ENCODE peak calls at places on chromosomes 3 and 15, in seven cellular contexts. C is fibroblast of villous mesenchyme, E is lower leg skin, P is esophagus muscularis mucosa, A is heart left ventricle, U is hepatocyte, Z is endothelial cell of umbilical vein. H is an unnamed sample.

GRCh38 chr15:96276438-96277210 is 53.9 kb upstream of the NR2F2 start:
- DNase-seq in C (peak), E (no peak), P (peak), A (no peak), U (no peak), Z (peak), H (peak)

GRCh38 chr15:75835990-75836952 is 7.0 kb upstream of the UBE2Q2 start:
- DNase-seq in C (no peak), E (no peak), P (no peak), A (no peak), U (no peak), Z (no peak), H (no peak)

GRCh38 chr3:70471464-70472342 is 159.3 kb upstream of the MDFIC2 start:
- DNase-seq in C (peak), E (no peak), P (no peak), A (no peak), U (no peak), Z (no peak), H (no peak)

GRCh38 chr15:55230051-55230670 is 33.4 kb upstream of the RSL24D1 start:
- DNase-seq in C (no peak), E (no peak), P (no peak), A (no peak), U (no peak), Z (peak), H (peak)

GRCh38 chr15:60740787-60741354 is 261.9 kb upstream of the ICE2 start:
- DNase-seq in C (peak), E (no peak), P (no peak), A (no peak), U (peak), Z (no peak), H (peak)

GRCh38 chr15:62362608-62363007 is 197.5 kb upstream of the C2CD4B start:
- DNase-seq in C (peak), E (no peak), P (no peak), A (no peak), U (no peak), Z (no peak), H (peak)

GRCh38 chr15:79853492-79854328 is 43.1 kb downstream of the MTHFS start:
- DNase-seq in C (peak), E (no peak), P (no peak), A (peak), U (peak), Z (peak), H (peak)

GRCh38 chr3:38730281-38730680 is 80.8 kb upstream of the SCN5A start:
- DNase-seq in C (peak), E (no peak), P (no peak), A (no peak), U (no peak), Z (peak), H (peak)

GRCh38 chr3:133366921-133367320 is 32.9 kb upstream of the BFSP2 start:
- DNase-seq in C (no peak), E (no peak), P (peak), A (no peak), U (no peak), Z (no peak), H (no peak)

GRCh38 chr3:79419222-79419621 is 348.6 kb downstream of the ROBO1 start:
- DNase-seq in C (peak), E (no peak), P (no peak), A (no peak), U (peak), Z (no peak), H (peak)

GRCh38 chr3:150227839-150228238 is 180.3 kb upstream of the TSC22D2 start:
- DNase-seq in C (peak), E (peak), P (no peak), A (peak), U (peak), Z (peak), H (peak)

DNA sequence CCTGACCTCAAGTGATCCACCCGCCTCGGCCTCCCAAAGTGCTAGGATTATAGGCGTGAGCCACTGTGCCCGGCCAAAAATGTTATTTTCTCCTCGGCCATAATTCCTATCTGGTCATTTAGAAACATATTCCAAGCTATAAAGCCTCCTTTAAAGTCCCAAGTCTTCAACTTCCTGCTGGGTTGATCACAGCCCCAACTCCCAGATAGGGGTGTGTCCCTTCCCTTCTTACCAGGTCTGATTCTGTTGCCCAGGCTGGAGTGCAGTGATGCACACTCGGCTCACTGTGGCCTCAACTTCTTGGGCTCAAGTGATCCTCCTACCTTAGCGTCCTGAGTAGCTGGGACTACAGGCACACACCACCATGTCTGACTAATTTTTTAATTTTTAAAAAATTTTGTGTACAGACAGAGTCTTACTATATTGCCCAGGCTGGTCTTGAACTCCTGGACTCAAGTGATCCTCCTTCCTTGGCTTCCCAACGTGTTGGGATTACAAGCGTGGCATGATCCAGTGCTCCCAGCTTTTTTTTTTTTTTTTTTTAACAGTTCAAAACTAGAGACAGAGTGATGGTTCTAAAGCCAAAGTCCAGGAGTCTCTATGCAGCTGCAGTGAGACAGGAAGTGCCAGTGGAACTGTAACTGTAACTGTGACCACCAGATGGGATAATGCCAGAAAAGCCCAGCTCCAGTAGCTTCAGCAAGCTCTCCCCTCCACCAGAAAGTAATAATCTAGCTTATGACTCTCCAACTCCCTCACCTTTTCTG is 8.2 kb upstream of the PRKAR2A start:
- DNase-seq in C (no peak), E (no peak), P (no peak), A (no peak), U (peak), Z (no peak), H (no peak)
- TF ChIP-seq CTCF in C (no peak), E (no peak), P (no peak), A (no peak), U (no peak), Z (no peak), H (no peak)

DNA sequence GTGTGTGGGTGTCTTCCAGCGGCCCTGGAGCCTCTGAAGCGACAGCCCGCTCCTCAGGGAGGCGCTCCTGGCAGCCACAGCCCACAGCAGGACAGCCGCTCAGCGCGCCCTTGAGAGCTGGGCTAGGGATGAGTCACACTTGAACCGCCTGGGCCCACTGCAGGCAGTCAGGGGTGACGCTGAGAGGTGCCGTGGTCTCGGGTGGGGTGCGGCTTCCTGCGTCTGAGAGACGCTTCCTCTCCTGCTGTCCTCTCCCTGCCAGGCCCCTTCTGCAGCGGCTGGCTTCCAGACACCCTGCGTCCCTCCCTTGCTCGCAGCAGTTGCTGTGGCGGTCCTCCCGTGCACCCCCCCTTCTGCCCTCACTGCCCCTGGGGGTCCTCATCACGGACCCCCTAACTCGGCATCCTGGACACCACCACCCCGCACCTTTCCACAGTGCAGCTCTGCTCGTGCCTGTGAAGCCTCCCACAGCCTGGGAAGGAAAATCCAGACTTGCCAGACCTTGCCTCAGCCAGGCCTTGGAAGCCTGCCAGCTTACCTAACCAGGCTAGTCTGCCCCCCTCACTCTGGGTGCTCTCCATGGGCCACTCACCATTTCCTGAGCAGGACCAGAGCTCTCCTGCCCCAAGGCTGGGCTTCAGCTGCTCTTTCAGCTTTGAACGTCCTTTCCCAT is 1.1 kb upstream of the SPTBN5 start:
- DNase-seq in C (peak), E (peak), P (no peak), A (peak), U (peak), Z (peak), H (peak)
- H3K4me3 ChIP-seq in C (peak), E (no peak), P (peak), A (peak), U (no peak), Z (no peak), H (peak)

GRCh38 chr3:179046497-179047353 is 24.9 kb downstream of the ZMAT3 start:
- DNase-seq in C (no peak), E (no peak), P (no peak), A (no peak), U (no peak), Z (no peak), H (no peak)
- TF ChIP-seq CTCF in C (no peak), E (no peak), P (no peak), A (no peak), U (no peak), Z (no peak), H (peak)

DNA sequence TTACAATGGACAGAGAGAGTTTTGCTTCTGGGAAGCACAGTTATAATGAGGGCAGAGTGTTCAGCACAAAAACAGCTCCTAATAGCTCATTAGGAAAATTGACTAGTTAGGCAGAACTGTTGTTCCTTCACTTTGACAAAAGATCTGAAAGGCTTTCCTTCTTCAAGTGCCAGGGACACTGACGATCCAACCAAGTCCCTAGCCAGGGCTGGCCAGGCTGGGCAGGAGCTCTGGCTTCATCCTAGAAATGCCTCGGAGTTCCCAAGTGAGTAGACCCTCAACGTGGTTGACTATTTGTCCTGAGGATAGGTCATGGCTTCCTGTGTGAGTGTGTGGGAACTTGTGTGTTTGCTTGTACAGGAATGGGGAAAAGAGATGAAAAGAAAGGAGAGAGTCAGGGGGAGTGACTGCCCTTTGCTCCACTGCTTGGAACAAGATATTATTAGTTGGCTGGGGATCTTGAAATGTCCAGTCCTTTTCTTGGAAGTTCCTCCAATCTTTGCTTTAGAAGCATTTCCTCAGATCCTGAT is 617.9 kb downstream of the NTRK3 start:
- DNase-seq in C (no peak), E (no peak), P (no peak), A (no peak), U (no peak), Z (no peak), H (no peak)
- H3K4me3 ChIP-seq in C (no peak), E (no peak), P (no peak), A (no peak), U (no peak), Z (no peak), H (no peak)

GRCh38 chr3:152827313-152827712 is 7.6 kb upstream of the P2RY1 start:
- DNase-seq in C (no peak), E (no peak), P (no peak), A (no peak), U (no peak), Z (no peak), H (no peak)
- TF ChIP-seq CTCF in C (no peak), E (no peak), P (no peak), A (no peak), U (no peak), Z (no peak), H (no peak)

DNA sequence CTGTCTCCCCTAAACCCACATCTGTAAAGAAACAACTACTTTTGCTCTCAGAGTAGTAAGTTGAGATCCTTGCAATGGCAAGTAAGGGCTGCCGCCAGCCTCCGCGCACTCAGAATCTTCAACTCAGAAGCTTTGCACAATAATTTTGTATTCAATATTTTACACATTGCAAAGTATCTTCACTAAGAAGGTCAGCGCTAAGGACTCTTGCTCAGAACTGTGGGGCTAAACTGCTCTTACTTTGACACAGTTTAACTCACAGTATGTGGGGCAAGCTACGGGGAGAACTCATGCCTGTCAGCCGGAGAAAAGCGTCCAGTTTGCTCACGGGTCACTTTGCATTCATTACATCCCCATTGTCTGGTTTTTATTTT is 982 bp downstream of the LYSMD4 start:
- DNase-seq in C (peak), E (no peak), P (no peak), A (no peak), U (peak), Z (no peak), H (peak)
- H3K4me3 ChIP-seq in C (peak), E (peak), P (peak), A (peak), U (peak), Z (peak), H (peak)

GRCh38 chr15:69405110-69405509 is 9.0 kb upstream of the KIF23 start:
- DNase-seq in C (peak), E (no peak), P (no peak), A (no peak), U (no peak), Z (no peak), H (no peak)
- TF ChIP-seq CTCF in C (no peak), E (no peak), P (no peak), A (no peak), U (no peak), Z (no peak), H (no peak)

GRCh38 chr3:24287728-24288450 is 206.8 kb downstream of the THRB start:
- DNase-seq in C (no peak), E (no peak), P (no peak), A (peak), U (no peak), Z (peak), H (no peak)
- H3K4me3 ChIP-seq in C (no peak), E (no peak), P (no peak), A (no peak), U (no peak), Z (no peak), H (no peak)

H was measured in fibroblast of mammary gland.